ENCODE peak calls at places on chromosomes 1 and 21, in nine cellular contexts. One of them, this sample, is unnamed.

GRCh38 chr1:114154146-114154962 is 685 bp upstream of the SYT6 start:
- DNase-seq in progenitor cell of endocrine pancreas: no peak
- DNase-seq in T-helper 9 cell: no peak
- DNase-seq in hepatocyte: peak; percentile 42
- DNase-seq in upper lobe of left lung: no peak
- DNase-seq in H7: peak; percentile 87
- DNase-seq in hypothalamus: no peak
- DNase-seq in RKO: no peak
- DNase-seq in Ammon's horn: peak; percentile 54
- DNase-seq in this sample: no peak

GRCh38 chr1:43066578-43066977 is 105.5 kb downstream of the EBNA1BP2 start:
- DNase-seq in progenitor cell of endocrine pancreas: no peak
- DNase-seq in T-helper 9 cell: no peak
- DNase-seq in hepatocyte: no peak
- DNase-seq in upper lobe of left lung: no peak
- DNase-seq in H7: peak; percentile 14
- DNase-seq in hypothalamus: no peak
- DNase-seq in RKO: no peak
- DNase-seq in Ammon's horn: no peak
- DNase-seq in this sample: no peak

GRCh38 chr1:226690460-226690982 is 48.6 kb downstream of the ITPKB start:
- DNase-seq in progenitor cell of endocrine pancreas: no peak
- DNase-seq in T-helper 9 cell: peak; percentile 41
- DNase-seq in hepatocyte: no peak
- DNase-seq in upper lobe of left lung: peak; percentile 68
- DNase-seq in H7: no peak
- DNase-seq in hypothalamus: no peak
- DNase-seq in RKO: no peak
- DNase-seq in Ammon's horn: no peak
- DNase-seq in this sample: no peak

GRCh38 chr1:37537378-37537777 is 16.7 kb downstream of the SNIP1 start:
- DNase-seq in progenitor cell of endocrine pancreas: no peak
- DNase-seq in T-helper 9 cell: no peak
- DNase-seq in hepatocyte: no peak
- DNase-seq in upper lobe of left lung: no peak
- DNase-seq in H7: no peak
- DNase-seq in hypothalamus: no peak
- DNase-seq in RKO: no peak
- DNase-seq in Ammon's horn: peak; percentile 16
- DNase-seq in this sample: no peak

GRCh38 chr1:104460880-104461279 is 711.2 kb downstream of the AMY1C start:
- DNase-seq in progenitor cell of endocrine pancreas: no peak
- DNase-seq in T-helper 9 cell: no peak
- DNase-seq in hepatocyte: no peak
- DNase-seq in upper lobe of left lung: no peak
- DNase-seq in H7: no peak
- DNase-seq in hypothalamus: no peak
- DNase-seq in RKO: no peak
- DNase-seq in Ammon's horn: no peak
- DNase-seq in this sample: no peak

GRCh38 chr21:35015435-35016024 is 33.6 kb downstream of the RUNX1 start:
- DNase-seq in progenitor cell of endocrine pancreas: no peak
- DNase-seq in T-helper 9 cell: no peak
- DNase-seq in hepatocyte: no peak
- DNase-seq in upper lobe of left lung: no peak
- DNase-seq in H7: no peak
- DNase-seq in hypothalamus: no peak
- DNase-seq in RKO: no peak
- DNase-seq in Ammon's horn: no peak
- DNase-seq in this sample: no peak

GRCh38 chr1:25748531-25749205 is 51.3 kb upstream of the SELENON start:
- DNase-seq in progenitor cell of endocrine pancreas: no peak
- DNase-seq in T-helper 9 cell: no peak
- DNase-seq in hepatocyte: no peak
- DNase-seq in upper lobe of left lung: no peak
- DNase-seq in H7: no peak
- DNase-seq in hypothalamus: no peak
- DNase-seq in RKO: no peak
- DNase-seq in Ammon's horn: no peak
- DNase-seq in this sample: no peak

GRCh38 chr1:193211539-193211938 is 25.1 kb upstream of the B3GALT2 start:
- DNase-seq in progenitor cell of endocrine pancreas: no peak
- DNase-seq in T-helper 9 cell: no peak
- DNase-seq in hepatocyte: peak; percentile 13
- DNase-seq in upper lobe of left lung: no peak
- DNase-seq in H7: no peak
- DNase-seq in hypothalamus: no peak
- DNase-seq in RKO: peak; percentile 46
- DNase-seq in Ammon's horn: no peak
- DNase-seq in this sample: no peak

GRCh38 chr1:162629651-162630050 is 2.6 kb upstream of the DDR2 start:
- DNase-seq in progenitor cell of endocrine pancreas: no peak
- DNase-seq in T-helper 9 cell: no peak
- DNase-seq in hepatocyte: no peak
- DNase-seq in upper lobe of left lung: no peak
- DNase-seq in H7: no peak
- DNase-seq in hypothalamus: no peak
- DNase-seq in RKO: no peak
- DNase-seq in Ammon's horn: no peak
- DNase-seq in this sample: no peak

GRCh38 chr1:93180723-93181613 is at the start of gene CCDC18:
- DNase-seq in progenitor cell of endocrine pancreas: no peak
- DNase-seq in T-helper 9 cell: peak; percentile 45
- DNase-seq in hepatocyte: no peak
- DNase-seq in upper lobe of left lung: no peak
- DNase-seq in H7: peak; percentile 19
- DNase-seq in hypothalamus: no peak
- DNase-seq in RKO: peak; percentile 84
- DNase-seq in Ammon's horn: no peak
- DNase-seq in this sample: peak; percentile 49